ENCODE peak calls at places on chromosomes 4 and X, in eight cellular contexts. O is fibroblast of mammary gland; E is HS-5; Y is stimulated activated CD8-positive, alpha-beta memory T cell treated with anti-CD3 and anti-CD28 coated beads, Interleukin-2, amount 100 ng/mL, for 48 hours; A is body of pancreas; F is stomach; Z is HTR-8/SVneo; N is activated CD4-positive, alpha-beta T cell treated with anti-CD3 and anti-CD28 coated beads, Interleukin-2, amount 10 ng/mL, durations not matched to agents 7 days and 5 days. S is an unnamed sample.

GRCh38 chrX:29962061-29962460 is 253.3 kb upstream of the MAGEB2 start:
- DNase-seq in O (no peak), E (no peak), Y (no peak), A (no peak), F (no peak), Z (no peak), N (no peak), S (no peak)

GRCh38 chr4:24771241-24771640 is 24.1 kb upstream of the SOD3 start:
- DNase-seq in O (peak), E (no peak), Y (no peak), A (no peak), F (no peak), Z (no peak), N (no peak), S (no peak)

GRCh38 chrX:7214251-7214650 is 66.3 kb upstream of the PUDP start:
- DNase-seq in O (no peak), E (no peak), Y (no peak), A (no peak), F (no peak), Z (no peak), N (no peak), S (no peak)

GRCh38 chr4:111283066-111283677 is 660.3 kb upstream of the PITX2 start:
- DNase-seq in O (peak), E (peak), Y (peak), A (peak), F (peak), Z (peak), N (peak), S (no peak)

GRCh38 chr4:169811476-169811875 is 53.7 kb upstream of the HPF1 start:
- DNase-seq in O (peak), E (no peak), Y (no peak), A (no peak), F (no peak), Z (no peak), N (no peak), S (no peak)

GRCh38 chrX:116239944-116240391 is 69.4 kb downstream of the AGTR2 start:
- DNase-seq in O (peak), E (no peak), Y (no peak), A (no peak), F (no peak), Z (no peak), N (no peak), S (no peak)

GRCh38 chr4:153789741-153790651 is 1.1 kb upstream of the SFRP2 start:
- DNase-seq in O (peak), E (no peak), Y (no peak), A (no peak), F (no peak), Z (no peak), N (no peak), S (no peak)

GRCh38 chr4:177047070-177047850 is 254.5 kb upstream of the VEGFC start:
- DNase-seq in O (peak), E (peak), Y (peak), A (peak), F (peak), Z (peak), N (peak), S (peak)

GRCh38 chr4:24800273-24800880 is 5.0 kb downstream of the SOD3 start:
- DNase-seq in O (peak), E (no peak), Y (no peak), A (no peak), F (no peak), Z (no peak), N (no peak), S (no peak)

GRCh38 chr4:71195932-71196331 is 142.9 kb upstream of the SLC4A4 start:
- DNase-seq in O (peak), E (peak), Y (no peak), A (no peak), F (no peak), Z (no peak), N (no peak), S (no peak)

GRCh38 chrX:1390621-1391369 is 1.1 kb downstream of the SLC25A6 start:
- DNase-seq in O (no peak), E (no peak), Y (no peak), A (no peak), F (peak), Z (no peak), N (no peak), S (no peak)

GRCh38 chr4:113958766-113959540 is 20.5 kb downstream of the ARSJ start:
- DNase-seq in O (peak), E (peak), Y (no peak), A (no peak), F (no peak), Z (peak), N (no peak), S (peak)

S was measured in skeletal muscle cell.